ENCODE peak calls at places on chromosome 3, in four cellular contexts. O, D, H and E are unnamed samples.
A peak's percentile ranks its signal among the peaks of the same experiment; 100 is the strongest.

GRCh38 chr3:13571831-13572750 is 23.2 kb downstream of the FBLN2 start:
- DNase-seq in O (no peak), D (no peak), H (no peak), E (no peak)

GRCh38 chr3:154783053-154784037 is 296.8 kb upstream of the MME start:
- DNase-seq in O (no peak), D (no peak), H (no peak), E (no peak)

GRCh38 chr3:11288021-11288491 is 15.9 kb downstream of the ATG7 start:
- DNase-seq in O (no peak), D (no peak), H (no peak), E (no peak)

GRCh38 chr3:126469479-126469878 is 6.2 kb downstream of the ZXDC start:
- DNase-seq in O (no peak), D (no peak), H (no peak), E (no peak)

GRCh38 chr3:55682461-55682860 is 195.4 kb upstream of the WNT5A start:
- DNase-seq in O (no peak), D (no peak), H (no peak), E (no peak)

GRCh38 chr3:34056951-34057390 is 258.5 kb downstream of the PDCD6IP start:
- DNase-seq in O (no peak), D (no peak), H (no peak), E (no peak)

GRCh38 chr3:193879864-193880242 is 256.1 kb upstream of the HES1 start:
- DNase-seq in O (no peak), D (no peak), H (peak; percentile 25), E (no peak)

GRCh38 chr3:57112206-57112605 is 51.7 kb downstream of the SPATA12 start:
- DNase-seq in O (peak; percentile 13), D (no peak), H (peak; percentile 16), E (no peak)

GRCh38 chr3:183331518-183331917 is 78.5 kb downstream of the B3GNT5 start:
- DNase-seq in O (no peak), D (no peak), H (no peak), E (no peak)

GRCh38 chr3:174949523-174949922 is 90.4 kb downstream of the NAALADL2 start:
- DNase-seq in O (no peak), D (no peak), H (no peak), E (no peak)

GRCh38 chr3:28467414-28467813 is 118.8 kb upstream of the AZI2 start:
- DNase-seq in O (no peak), D (no peak), H (no peak), E (no peak)

GRCh38 chr3:60384352-60384751 is 866.9 kb downstream of the FHIT start:
- DNase-seq in O (no peak), D (no peak), H (no peak), E (no peak)

GRCh38 chr3:68458646-68459045 is 473.7 kb downstream of the TAFA4 start:
- DNase-seq in O (no peak), D (no peak), H (no peak), E (no peak)

GRCh38 chr3:122688996-122689395 is 8.4 kb downstream of the PARP14 start:
- DNase-seq in O (no peak), D (no peak), H (no peak), E (no peak)

GRCh38 chr3:152197451-152197850 is 71.3 kb upstream of the MBNL1 start:
- DNase-seq in O (no peak), D (no peak), H (no peak), E (no peak)

GRCh38 chr3:67458406-67458805 is 196.0 kb downstream of the SUCLG2 start:
- DNase-seq in O (no peak), D (no peak), H (no peak), E (no peak)

GRCh38 chr3:72353236-72354105 is 494.8 kb downstream of the SHQ1 start:
- DNase-seq in O (no peak), D (no peak), H (no peak), E (no peak)

GRCh38 chr3:42898896-42899675 is 6.9 kb upstream of the ZNF662 start:
- DNase-seq in O (no peak), D (no peak), H (no peak), E (no peak)

GRCh38 chr3:172449468-172450149 is 1.4 kb upstream of the GHSR start:
- DNase-seq in O (no peak), D (no peak), H (peak; percentile 23), E (no peak)

GRCh38 chr3:195763248-195763830 is 42.6 kb downstream of the MUC20 start:
- DNase-seq in O (no peak), D (no peak), H (no peak), E (no peak)

GRCh38 chr3:127614928-127615592 is 13.9 kb upstream of the PODXL2 start:
- DNase-seq in O (no peak), D (no peak), H (no peak), E (no peak)

GRCh38 chr3:59052803-59053411 is 3.1 kb upstream of the CFAP20DC start:
- DNase-seq in O (peak; percentile 25), D (peak; percentile 27), H (no peak), E (no peak)

DNA sequence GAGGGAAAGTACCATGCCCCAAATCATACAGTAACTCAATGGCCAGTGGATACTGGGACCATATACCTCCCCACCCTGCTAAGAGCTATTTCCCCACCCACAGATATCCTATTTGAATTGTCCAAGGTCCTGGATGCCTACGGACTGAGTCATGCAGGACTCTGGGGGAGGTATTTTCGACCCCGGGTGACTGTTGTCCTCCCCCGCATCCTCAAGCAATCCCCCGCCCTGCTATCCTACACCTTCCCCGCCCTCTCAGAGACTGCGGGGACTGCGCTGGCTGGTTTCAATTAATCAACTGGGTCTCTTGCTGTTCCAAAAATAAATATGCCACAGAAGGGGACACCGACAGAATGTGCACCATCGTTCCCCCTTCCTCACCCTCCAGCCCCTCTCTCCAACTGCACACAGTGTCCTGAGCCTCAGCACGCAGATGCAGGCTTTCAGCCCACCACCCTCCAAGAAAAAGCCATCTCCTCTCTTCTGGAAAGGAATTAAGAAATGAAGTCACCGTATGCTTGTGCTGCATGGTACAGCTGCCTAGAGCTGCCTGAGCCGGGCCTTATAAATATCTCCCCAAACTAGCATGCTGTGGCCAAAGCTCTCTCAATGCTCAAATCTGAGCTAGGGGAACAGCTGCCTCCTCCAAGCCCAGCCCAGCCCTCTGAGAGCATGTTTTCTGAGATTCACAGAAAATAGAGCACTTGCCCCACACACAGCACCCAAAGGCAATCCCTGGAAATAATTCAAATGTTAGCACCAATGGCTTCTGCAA is 8.2 kb downstream of the CAV3 start:
- DNase-seq in O (peak; percentile 89), D (peak; percentile 42), H (peak; percentile 69), E (peak; percentile 28)
- H3K27ac ChIP-seq in O (no peak overlapping the region), D (peak overlapping the region; percentile 65), H (no peak overlapping the region), E (no peak overlapping the region)

DNA sequence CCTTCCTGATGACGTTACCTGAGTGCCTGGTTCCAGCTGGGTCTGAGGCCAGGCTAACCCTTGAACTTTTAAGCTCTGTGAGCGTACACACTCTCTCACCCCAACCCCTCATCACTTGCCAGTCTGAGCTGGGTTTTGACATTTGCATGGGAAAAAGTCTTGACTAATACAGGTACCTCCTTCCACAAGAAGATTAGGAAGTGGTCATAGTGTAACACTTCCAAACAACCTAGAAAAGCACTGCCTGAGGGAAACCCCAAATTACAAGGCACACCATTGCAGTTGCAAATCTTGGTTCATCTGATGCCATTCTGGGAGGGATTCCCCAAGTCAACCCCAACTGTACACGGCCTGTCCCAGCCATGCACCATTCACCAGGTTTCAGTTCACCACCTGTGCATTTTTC is 499.8 kb downstream of the FOXP1 start:
- DNase-seq in O (no peak), D (no peak), H (no peak), E (no peak)
- TF ChIP-seq TCF7L2 in O (no peak), D (no peak), H (no peak), E (no peak)

DNA sequence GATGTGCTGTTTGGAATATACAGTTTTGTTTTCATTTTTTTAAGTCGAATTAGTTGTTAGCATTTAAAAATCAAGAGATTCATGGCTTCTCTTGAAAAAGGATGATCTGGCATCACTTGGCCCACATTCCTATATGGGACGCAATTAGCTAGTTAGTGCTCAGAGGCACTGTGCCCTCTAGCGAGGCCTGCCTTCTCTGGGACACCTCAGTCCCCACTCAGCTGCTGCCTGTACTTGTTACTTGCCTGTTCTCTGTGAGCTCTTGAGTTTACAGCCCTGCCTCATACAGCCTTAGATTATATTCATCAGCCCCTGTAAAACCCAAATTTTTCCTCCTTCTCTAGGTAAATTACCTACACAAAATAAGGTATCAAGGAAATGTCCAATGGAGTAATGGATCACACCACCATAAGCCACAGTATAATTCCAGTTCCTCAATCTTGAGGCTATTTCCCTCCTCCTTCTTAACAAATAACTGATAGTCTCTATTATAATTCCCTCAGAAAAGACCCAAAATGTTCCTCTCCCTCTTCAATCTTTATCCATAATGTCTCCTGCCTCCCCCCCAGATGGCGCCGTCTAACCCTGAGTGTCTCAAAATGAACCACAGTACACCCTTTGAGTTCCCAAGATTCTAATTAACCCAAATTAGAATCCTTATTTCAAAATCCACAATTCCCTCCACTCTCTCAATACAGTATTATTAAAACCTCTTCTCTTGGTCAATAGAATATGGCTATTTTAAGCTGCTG is 2.7 kb downstream of the ZMAT3 start:
- DNase-seq in O (no peak), D (no peak), H (peak; percentile 26), E (no peak)
- H3K4me3 ChIP-seq in O (peak overlapping the region; percentile 87), D (no peak overlapping the region), H (no peak overlapping the region), E (no peak overlapping the region)

DNA sequence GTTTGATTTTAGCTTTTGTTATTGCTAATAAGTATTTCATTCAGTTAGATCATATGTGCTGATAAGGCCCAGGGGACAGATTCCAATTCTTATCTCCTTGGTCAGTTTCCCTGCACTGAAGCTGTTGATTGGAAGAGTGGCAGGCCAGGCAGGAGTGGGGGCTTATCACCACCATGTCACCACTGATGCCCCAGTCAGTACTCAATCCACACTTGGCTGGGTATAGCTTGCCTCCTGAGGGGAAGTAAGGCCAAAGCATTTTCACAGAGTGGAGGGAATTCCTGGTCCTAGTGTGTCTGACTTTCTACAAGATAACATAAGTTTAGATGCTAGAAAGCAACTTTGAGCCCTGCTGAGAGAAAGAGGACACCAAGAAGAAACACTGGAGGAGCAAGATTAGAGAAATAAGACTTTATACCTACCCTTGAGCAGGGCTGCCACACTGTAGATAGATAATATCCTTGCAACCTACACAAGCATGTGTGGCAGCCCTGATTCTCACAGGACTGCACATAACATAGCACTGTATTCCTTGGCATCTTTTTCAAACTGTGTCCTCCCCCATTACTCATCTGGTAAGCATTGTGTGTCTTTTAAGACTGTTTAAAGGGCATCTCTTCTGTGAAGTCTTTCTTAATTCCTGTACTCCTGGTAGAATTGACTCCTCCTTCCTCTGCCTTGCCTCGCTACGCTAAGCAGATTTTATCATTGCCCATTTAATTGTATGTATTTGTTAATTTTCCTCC is 24.3 kb downstream of the OXNAD1 start:
- DNase-seq in O (no peak), D (no peak), H (peak; percentile 46), E (no peak)
- H3K27ac ChIP-seq in O (no peak overlapping the region), D (no peak overlapping the region), H (no peak overlapping the region), E (no peak overlapping the region)

DNA sequence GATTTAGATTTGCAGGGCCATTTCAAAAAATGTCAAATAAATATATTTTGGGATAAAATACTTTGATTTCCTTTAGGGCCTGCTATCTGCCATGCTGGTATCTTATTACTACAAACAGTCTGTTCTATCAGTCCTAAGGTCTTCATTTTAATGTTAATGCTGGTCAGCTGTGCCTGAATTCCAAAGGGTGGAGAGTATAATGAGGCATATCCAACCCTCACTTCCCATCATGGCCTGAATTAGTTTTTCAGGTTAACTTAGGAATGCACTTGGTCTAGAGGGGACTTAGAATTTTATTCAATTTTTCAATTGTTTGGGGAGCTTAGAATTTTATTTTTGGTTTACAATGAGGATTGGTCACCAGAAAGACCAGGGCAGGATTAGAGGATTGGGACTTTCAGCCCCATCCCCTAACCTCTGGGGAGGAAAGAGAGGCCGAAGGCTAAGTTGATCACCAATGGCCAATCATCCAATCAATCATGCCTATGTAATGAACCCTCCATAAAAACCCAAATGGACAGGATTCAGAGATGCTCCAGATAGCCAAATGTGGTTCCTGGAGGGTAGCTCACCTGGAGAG is 17.8 kb upstream of the CP start:
- DNase-seq in O (no peak), D (no peak), H (no peak), E (no peak)
- TF ChIP-seq TCF7L2 in O (no peak), D (no peak), H (no peak), E (no peak)

GRCh38 chr3:185153861-185154629 is 1.2 kb upstream of the C3orf70 start:
- DNase-seq in O (peak; percentile 42), D (no peak), H (no peak), E (no peak)
- H3K4me3 ChIP-seq in O (no peak overlapping the region), D (no peak overlapping the region), H (no peak overlapping the region), E (no peak overlapping the region)

GRCh38 chr3:4977001-4977888 is 2.0 kb upstream of the BHLHE40 start:
- DNase-seq in O (peak; percentile 84), D (no peak), H (peak; percentile 86), E (no peak)
- H3K27ac ChIP-seq in O (peak overlapping the region; percentile 100), D (peak overlapping the region; percentile 91), H (peak overlapping the region; percentile 97), E (peak overlapping the region; percentile 97)